ENCODE peak calls at places on chromosomes 7 and 10, in nine cellular contexts. O is lower lobe of right lung, R is BJ, E is pancreas, S is AG04449, K is mammary epithelial cell, C is fibroblast of the aortic adventitia, D is IMR-90, X is heart left ventricle. H is an unnamed sample.
A peak's percentile ranks its signal among the peaks of the same experiment; 100 is the strongest.

GRCh38 chr10:67969875-67970274 is 85.4 kb downstream of the SIRT1 start:
- DNase-seq in O (no peak), C (no peak), R (no peak), S (no peak), K (no peak), X (no peak), D (peak; percentile 7), E (no peak), H (no peak)

GRCh38 chr10:5575482-5576153 is 50.9 kb downstream of the CALML3 start:
- DNase-seq in K (peak; percentile 53), C (peak; percentile 72), S (no peak), O (peak; percentile 42), E (no peak), X (no peak), R (no peak), D (peak; percentile 78), H (peak; percentile 74)

GRCh38 chr10:68424454-68425014 is 17.5 kb upstream of the RUFY2 start:
- DNase-seq in X (no peak), K (no peak), O (no peak), R (no peak), D (no peak), E (no peak), S (no peak), C (no peak), H (no peak)

GRCh38 chr10:12561307-12561706 is 212.0 kb downstream of the CAMK1D start:
- DNase-seq in R (no peak), X (no peak), S (no peak), D (no peak), E (no peak), K (no peak), O (no peak), C (no peak), H (no peak)

GRCh38 chr7:4166807-4167206 is 515.3 kb upstream of the FOXK1 start:
- DNase-seq in X (no peak), S (no peak), E (peak; percentile 30), K (no peak), R (no peak), O (no peak), D (no peak), C (no peak), H (no peak)

GRCh38 chr10:124717911-124718734 is 26.1 kb downstream of the FAM53B start:
- DNase-seq in O (no peak), C (no peak), X (no peak), K (peak; percentile 71), R (no peak), D (no peak), E (no peak), S (no peak), H (peak; percentile 85)

GRCh38 chr10:89789188-89789587 is 87.8 kb downstream of the KIF20B start:
- DNase-seq in C (no peak), K (no peak), O (no peak), E (no peak), D (no peak), X (no peak), S (no peak), R (no peak), H (no peak)

GRCh38 chr10:79049931-79050895 is 18.6 kb upstream of the ZMIZ1 start:
- DNase-seq in E (peak; percentile 36), R (no peak), K (no peak), C (peak; percentile 27), D (peak; percentile 22), S (no peak), X (no peak), O (peak; percentile 35), H (peak; percentile 50)

GRCh38 chr10:35979116-35979515 is 337.0 kb upstream of the FZD8 start:
- DNase-seq in R (no peak), C (no peak), S (no peak), K (no peak), O (no peak), D (no peak), X (no peak), E (no peak), H (no peak)

GRCh38 chr10:129642427-129642826 is 175.4 kb downstream of the MGMT start:
- DNase-seq in D (no peak), R (no peak), S (no peak), X (no peak), C (no peak), E (no peak), O (no peak), K (peak; percentile 51), H (no peak)

GRCh38 chr7:75737856-75738603 is 711 bp downstream of the HIP1 start:
- DNase-seq in R (no peak), D (no peak), K (no peak), O (no peak), C (no peak), E (no peak), S (no peak), X (peak; percentile 26), H (no peak)

GRCh38 chr7:57403601-57404342 is 46.2 kb upstream of the ZNF716 start:
- DNase-seq in K (no peak), C (no peak), X (peak; percentile 84), R (no peak), D (no peak), O (no peak), S (no peak), E (peak; percentile 60), H (peak; percentile 76)

GRCh38 chr10:90041585-90041984 is 340.2 kb downstream of the KIF20B start:
- DNase-seq in R (no peak), E (no peak), S (no peak), D (no peak), O (no peak), X (no peak), K (no peak), C (no peak), H (no peak)

GRCh38 chr7:106867641-106868351 is 2.7 kb downstream of the PIK3CG start:
- DNase-seq in X (no peak), E (peak; percentile 43), C (no peak), S (no peak), O (no peak), D (no peak), K (no peak), R (no peak), H (peak; percentile 84)
- H3K4me3 ChIP-seq in X (no peak overlapping the region), E (no peak overlapping the region), C (no peak overlapping the region), S (no peak overlapping the region), O (no peak overlapping the region), D (no peak overlapping the region), K (no peak overlapping the region), R (no peak overlapping the region), H (peak overlapping the region; percentile 83)

GRCh38 chr7:19143930-19144574 is 1.2 kb downstream of the FERD3L start:
- DNase-seq in K (no peak), D (no peak), C (no peak), S (no peak), X (no peak), E (no peak), O (no peak), R (no peak), H (peak; percentile 41)
- H3K4me3 ChIP-seq in K (no peak overlapping the region), D (no peak overlapping the region), C (peak overlapping the region; percentile 13), S (no peak overlapping the region), X (peak overlapping the region; percentile 22), E (no peak overlapping the region), O (no peak overlapping the region), R (no peak overlapping the region), H (no peak overlapping the region)

GRCh38 chr10:7787150-7787856 is 490 bp downstream of the KIN start:
- DNase-seq in S (no peak), O (no peak), E (no peak), K (peak; percentile 38), C (peak; percentile 30), R (no peak), X (no peak), D (peak; percentile 24), H (no peak)
- H3K4me3 ChIP-seq in S (peak overlapping the region; percentile 98), O (peak overlapping the region; percentile 97), E (peak overlapping the region; percentile 66), K (peak overlapping the region; percentile 85), C (peak overlapping the region; percentile 98), R (peak overlapping the region; percentile 74), X (peak overlapping the region; percentile 94), D (peak overlapping the region; percentile 84), H (peak overlapping the region; percentile 90)

GRCh38 chr7:28549998-28550397 is 137.7 kb downstream of the CREB5 start:
- DNase-seq in C (no peak), O (no peak), S (no peak), K (no peak), X (no peak), E (no peak), R (no peak), D (no peak), H (no peak)
- H3K4me3 ChIP-seq in C (no peak overlapping the region), O (no peak overlapping the region), S (no peak overlapping the region), K (no peak overlapping the region), X (no peak overlapping the region), E (no peak overlapping the region), R (no peak overlapping the region), D (no peak overlapping the region), H (no peak overlapping the region)

GRCh38 chr10:7667262-7668141 is 736 bp upstream of the ITIH5 start:
- DNase-seq in S (no peak), D (no peak), E (peak; percentile 57), R (no peak), O (no peak), C (no peak), X (peak; percentile 22), K (no peak), H (no peak)
- H3K4me3 ChIP-seq in S (no peak overlapping the region), D (no peak overlapping the region), E (peak overlapping the region; percentile 16), R (peak overlapping the region; percentile 34), O (peak overlapping the region; percentile 69), C (no peak overlapping the region), X (peak overlapping the region; percentile 7), K (no peak overlapping the region), H (no peak overlapping the region)

GRCh38 chr7:130430841-130431713 is 9.7 kb downstream of the CEP41 start:
- DNase-seq in C (peak; percentile 74), K (peak; percentile 14), D (peak; percentile 86), R (peak; percentile 76), S (peak; percentile 85), O (no peak), X (peak; percentile 34), E (no peak), H (no peak)
- H3K4me3 ChIP-seq in C (peak overlapping the region; percentile 50), K (peak overlapping the region; percentile 24), D (peak overlapping the region; percentile 44), R (peak overlapping the region; percentile 14), S (peak overlapping the region; percentile 50), O (peak overlapping the region; percentile 18), X (peak overlapping the region; percentile 9), E (no peak overlapping the region), H (peak overlapping the region; percentile 11)